ENCODE peak calls at places on chromosomes 16 and 17, in six cellular contexts. Z is prostate gland; H is CD4-positive, alpha-beta memory T cell; W is breast epithelium; E is neuronal stem cell; C is MM.1S. K is an unnamed sample.

GRCh38 chr17:38431343-38432145 is 3.3 kb downstream of the ARHGAP23 start:
- DNase-seq in Z (no peak), H (no peak), W (no peak), E (no peak), C (no peak), K (no peak)

GRCh38 chr17:80785477-80786178 is 206.0 kb upstream of the CHMP6 start:
- DNase-seq in Z (no peak), H (no peak), W (peak; percentile 47), E (no peak), C (no peak), K (no peak)

GRCh38 chr17:55547027-55547670 is 35.9 kb upstream of the SMIM36 start:
- DNase-seq in Z (no peak), H (no peak), W (no peak), E (no peak), C (no peak), K (no peak)

GRCh38 chr17:2171725-2172446 is 117.0 kb downstream of the HIC1 start:
- DNase-seq in Z (peak; percentile 84), H (no peak), W (peak; percentile 72), E (no peak), C (no peak), K (no peak)

GRCh38 chr16:240559-240958 is 5.9 kb downstream of the FAM234A start:
- DNase-seq in Z (no peak), H (no peak), W (no peak), E (no peak), C (no peak), K (no peak)

GRCh38 chr16:84016477-84016876 is 26.1 kb downstream of the SLC38A8 start:
- DNase-seq in Z (no peak), H (no peak), W (no peak), E (no peak), C (no peak), K (no peak)

GRCh38 chr17:77385750-77386501 is 245.2 kb downstream of the SEC14L1 start:
- DNase-seq in Z (no peak), H (no peak), W (no peak), E (no peak), C (no peak), K (no peak)

GRCh38 chr16:66116163-66116792 is 250.2 kb upstream of the CDH5 start:
- DNase-seq in Z (no peak), H (no peak), W (no peak), E (no peak), C (no peak), K (no peak)

GRCh38 chr16:72072514-72073342 is 9.7 kb downstream of the HPR start:
- DNase-seq in Z (no peak), H (no peak), W (no peak), E (no peak), C (no peak), K (no peak)

GRCh38 chr16:10509534-10510025 is 70.8 kb downstream of the EMP2 start:
- DNase-seq in Z (peak; percentile 51), H (peak; percentile 52), W (no peak), E (peak; percentile 75), C (peak; percentile 87), K (peak; percentile 29)

GRCh38 chr17:1907216-1907631 is 77.4 kb downstream of the RPA1 start:
- DNase-seq in Z (no peak), H (no peak), W (no peak), E (no peak), C (no peak), K (no peak)

GRCh38 chr16:24509536-24509935 is 29.8 kb upstream of the RBBP6 start:
- DNase-seq in Z (no peak), H (no peak), W (no peak), E (no peak), C (no peak), K (no peak)

GRCh38 chr16:65904361-65904760 is 462.1 kb upstream of the CDH5 start:
- DNase-seq in Z (no peak), H (no peak), W (no peak), E (no peak), C (no peak), K (no peak)

GRCh38 chr16:70687671-70688265 is 1.9 kb upstream of the MTSS2 start:
- DNase-seq in Z (no peak), H (peak; percentile 20), W (no peak), E (no peak), C (no peak), K (no peak)

GRCh38 chr16:70685061-70685937 is 554 bp downstream of the MTSS2 start:
- DNase-seq in Z (no peak), H (peak; percentile 22), W (no peak), E (no peak), C (no peak), K (no peak)

GRCh38 chr16:70687172-70687531 is 1.3 kb upstream of the MTSS2 start:
- DNase-seq in Z (no peak), H (no peak), W (no peak), E (no peak), C (no peak), K (no peak)

GRCh38 chr16:70685938-70686375 is at the start of gene MTSS2:
- DNase-seq in Z (peak; percentile 92), H (peak; percentile 27), W (peak; percentile 84), E (peak; percentile 84), C (peak; percentile 27), K (no peak)

GRCh38 chr16:70686376-70687171 is 721 bp upstream of the MTSS2 start:
- DNase-seq in Z (no peak), H (peak; percentile 31), W (no peak), E (no peak), C (no peak), K (no peak)
- H3K27ac ChIP-seq in Z (peak overlapping the region; percentile 92), H (no peak overlapping the region), W (peak overlapping the region; percentile 92), E (peak overlapping the region; percentile 20), C (no peak overlapping the region), K (no peak overlapping the region)

GRCh38 chr16:69187891-69188451 is 1.0 kb downstream of the SNTB2 start:
- DNase-seq in Z (peak; percentile 48), H (peak; percentile 62), W (no peak), E (peak; percentile 31), C (peak; percentile 60), K (peak; percentile 7)

GRCh38 chr16:69190598-69190997 is 3.6 kb downstream of the SNTB2 start:
- DNase-seq in Z (no peak), H (no peak), W (no peak), E (no peak), C (no peak), K (no peak)

GRCh38 chr16:69191136-69191535 is 4.2 kb downstream of the SNTB2 start:
- DNase-seq in Z (no peak), H (no peak), W (no peak), E (no peak), C (no peak), K (no peak)

GRCh38 chr16:69188716-69189115 is 1.8 kb downstream of the SNTB2 start:
- DNase-seq in Z (no peak), H (no peak), W (no peak), E (no peak), C (no peak), K (no peak)

DNA sequence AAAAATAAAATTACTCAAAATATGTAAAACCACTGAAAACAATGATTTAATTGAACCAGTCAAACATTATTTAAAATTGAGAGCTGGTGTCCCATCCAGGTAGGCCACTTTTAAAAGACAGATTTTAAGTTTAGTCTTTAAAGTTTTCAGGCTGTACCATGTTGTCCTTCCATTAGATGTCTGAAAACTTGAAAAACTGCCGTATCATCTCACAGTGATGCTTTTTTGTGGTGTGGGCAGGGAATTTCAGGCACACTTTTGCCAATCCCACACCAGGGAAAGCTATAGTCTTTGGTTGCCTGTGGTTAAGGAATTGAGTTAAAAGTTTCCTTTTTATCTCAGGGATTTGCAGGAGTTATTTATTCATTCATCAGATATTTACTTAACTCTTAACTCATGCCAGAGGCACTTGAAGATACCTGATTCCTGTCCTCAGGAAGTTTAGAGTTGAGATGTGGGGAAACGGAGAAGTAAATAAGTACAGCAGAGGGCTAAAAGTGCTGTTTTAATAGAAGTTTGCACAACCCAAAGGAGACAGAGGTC is 3.2 kb downstream of the SNTB2 start:
- DNase-seq in Z (no peak), H (no peak), W (no peak), E (no peak), C (no peak), K (no peak)
- H3K4me3 ChIP-seq in Z (no peak overlapping the region), H (no peak overlapping the region), W (no peak overlapping the region), E (no peak overlapping the region), C (no peak overlapping the region), K (no peak overlapping the region)

DNA sequence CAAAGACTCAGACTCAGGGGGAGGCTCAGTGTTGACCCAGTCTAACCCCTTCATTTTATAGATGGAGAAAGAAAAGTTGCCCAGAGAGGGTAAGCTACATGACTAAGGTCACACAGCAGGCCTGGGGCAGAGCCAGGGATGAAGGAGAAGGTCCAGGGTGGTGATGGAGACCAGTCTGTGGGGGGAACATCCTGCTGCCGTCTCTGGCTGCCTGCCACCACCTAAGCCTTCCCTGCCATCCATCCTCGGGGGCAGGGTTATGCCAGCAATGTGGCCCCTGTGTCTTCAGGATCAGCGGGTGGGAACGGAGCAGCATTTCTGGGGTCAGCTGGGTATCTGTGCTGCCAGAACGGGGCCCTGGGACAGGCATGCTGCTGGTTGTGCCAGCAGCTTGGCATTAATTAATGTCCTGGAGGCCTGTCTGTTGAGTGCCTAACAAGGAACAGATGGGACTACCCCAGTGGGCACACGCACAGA is 5.5 kb downstream of the DOK4 start:
- DNase-seq in Z (no peak), H (no peak), W (peak; percentile 30), E (no peak), C (no peak), K (no peak)
- H3K4me1 ChIP-seq in Z (peaks cover 5% of the 10 kb centered on the region), H (peaks cover 24% of the 10 kb centered on the region), W (peaks cover 18% of the 10 kb centered on the region), E (peaks cover 33% of the 10 kb centered on the region), C (peaks cover 9% of the 10 kb centered on the region), K (peaks cover 10% of the 10 kb centered on the region)

DNA sequence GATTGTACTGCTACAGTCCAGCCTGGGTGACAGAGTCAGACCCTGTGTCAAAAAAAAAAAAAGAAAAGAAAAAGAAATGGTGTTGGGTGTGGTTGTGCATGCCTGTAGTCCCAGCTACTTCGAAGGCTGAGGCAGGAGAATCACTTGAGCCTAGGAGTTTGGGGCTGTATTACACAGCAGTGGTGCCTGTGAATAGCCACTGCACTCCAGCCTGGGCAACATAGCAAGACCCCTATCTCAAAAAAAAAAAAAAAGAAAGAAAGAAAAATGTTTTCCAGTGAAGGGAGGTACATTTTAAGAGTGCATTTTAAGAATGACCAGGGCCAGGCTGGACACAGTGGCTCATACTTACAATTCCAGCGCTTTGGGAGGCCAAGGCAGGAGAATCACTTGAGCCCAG is 6.3 kb downstream of the ARL2BP start:
- DNase-seq in Z (no peak), H (no peak), W (no peak), E (no peak), C (no peak), K (no peak)
- H3K27ac ChIP-seq in Z (no peak overlapping the region), H (no peak overlapping the region), W (no peak overlapping the region), E (no peak overlapping the region), C (no peak overlapping the region), K (no peak overlapping the region)

DNA sequence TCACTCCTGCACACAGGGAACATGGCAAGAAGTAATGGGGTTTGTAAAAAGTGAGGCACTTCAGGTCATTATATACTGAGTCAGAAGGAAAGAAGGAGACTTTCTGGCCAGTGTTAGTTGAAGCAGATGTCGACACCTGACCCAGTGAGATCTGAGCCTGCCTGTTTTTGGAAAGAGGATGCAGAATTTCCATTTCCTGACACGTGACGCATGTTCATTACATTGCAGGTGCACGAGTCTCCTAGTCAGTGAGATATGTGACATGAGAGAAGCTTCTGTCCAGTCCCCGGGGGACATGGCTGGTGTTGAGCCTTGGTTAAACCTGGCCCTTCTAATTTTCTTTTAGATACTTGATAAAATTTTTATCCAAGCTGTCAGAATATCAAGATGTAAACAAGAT is 62.3 kb downstream of the ELAC2 start:
- DNase-seq in Z (no peak), H (no peak), W (no peak), E (no peak), C (no peak), K (no peak)
- H3K4me3 ChIP-seq in Z (no peak overlapping the region), H (no peak overlapping the region), W (no peak overlapping the region), E (no peak overlapping the region), C (no peak overlapping the region), K (no peak overlapping the region)

GRCh38 chr17:50949128-50950001 is 83.2 kb upstream of the TOB1 start:
- DNase-seq in Z (no peak), H (no peak), W (no peak), E (no peak), C (no peak), K (no peak)
- H3K4me1 ChIP-seq in Z (peaks cover 22% of the 10 kb centered on the region), H (peaks cover 26% of the 10 kb centered on the region), W (peaks cover 31% of the 10 kb centered on the region), E (peaks cover 33% of the 10 kb centered on the region), C (peaks cover 17% of the 10 kb centered on the region), K (peaks cover 7% of the 10 kb centered on the region)